ENCODE peak calls at places on chromosomes 5 and 9, in five cellular contexts. J is Peyer's patch, W is OCI-LY7, V is endodermal cell, I is PC-3. O is an unnamed sample.

GRCh38 chr5:76787237-76787636 is 31.6 kb upstream of the F2RL1 start:
- DNase-seq in J (no peak), W (no peak), V (no peak), I (peak), O (peak)

GRCh38 chr5:56881571-56881970 is 27.8 kb upstream of the SETD9 start:
- DNase-seq in J (no peak), W (no peak), V (no peak), I (no peak), O (no peak)

GRCh38 chr5:172453206-172453985 is 929 bp downstream of the SH3PXD2B start:
- DNase-seq in J (no peak), W (no peak), V (peak), I (no peak), O (peak)

GRCh38 chr9:86669442-86669841 is 277.9 kb downstream of the GAS1 start:
- DNase-seq in J (no peak), W (no peak), V (no peak), I (no peak), O (no peak)

GRCh38 chr9:132412089-132412488 is 2.1 kb downstream of the CFAP77 start:
- DNase-seq in J (no peak), W (peak), V (peak), I (peak), O (no peak)

GRCh38 chr9:123669355-123669754 is 260.6 kb downstream of the DENND1A start:
- DNase-seq in J (no peak), W (no peak), V (no peak), I (no peak), O (no peak)

GRCh38 chr5:153498516-153498915 is 8.0 kb downstream of the GRIA1 start:
- DNase-seq in J (no peak), W (no peak), V (no peak), I (no peak), O (no peak)

GRCh38 chr5:81657386-81657785 is 93.5 kb downstream of the SSBP2 start:
- DNase-seq in J (no peak), W (no peak), V (no peak), I (peak), O (peak)

GRCh38 chr9:137606005-137606601 is 617 bp downstream of the ARRDC1 start:
- DNase-seq in J (peak), W (no peak), V (no peak), I (no peak), O (no peak)

GRCh38 chr5:67221487-67222242 is 25.1 kb upstream of the CD180 start:
- DNase-seq in J (no peak), W (no peak), V (no peak), I (no peak), O (no peak)

GRCh38 chr5:135887881-135888614 is 7.6 kb downstream of the IL9 start:
- DNase-seq in J (no peak), W (no peak), V (peak), I (peak), O (no peak)

GRCh38 chr9:12784461-12785250 is 9.8 kb downstream of the LURAP1L start:
- DNase-seq in J (no peak), W (no peak), V (no peak), I (peak), O (peak)

DNA sequence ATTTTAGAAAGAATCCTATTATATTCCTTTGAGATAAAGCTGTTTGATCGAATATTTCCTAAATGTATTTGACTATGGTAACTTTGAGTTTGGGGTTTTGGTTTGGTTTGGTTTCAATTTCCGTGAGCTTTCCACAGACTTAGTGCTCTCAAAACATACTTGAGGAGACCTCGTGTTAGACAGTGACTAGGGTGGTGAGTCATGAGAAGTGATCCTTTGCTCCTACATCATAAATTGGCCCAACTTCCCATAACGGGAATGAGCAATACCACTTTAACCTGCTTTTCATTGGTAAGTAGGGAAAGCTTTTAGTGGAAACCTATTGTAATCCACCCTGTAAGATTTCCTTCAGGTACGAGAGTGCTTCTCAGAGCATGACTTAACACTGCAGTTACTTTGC is 3.8 kb upstream of the RASEF start:
- DNase-seq in J (no peak), W (no peak), V (no peak), I (peak), O (peak)
- H3K27ac ChIP-seq in J (no peak), W (no peak), V (no peak), I (no peak), O (no peak)

DNA sequence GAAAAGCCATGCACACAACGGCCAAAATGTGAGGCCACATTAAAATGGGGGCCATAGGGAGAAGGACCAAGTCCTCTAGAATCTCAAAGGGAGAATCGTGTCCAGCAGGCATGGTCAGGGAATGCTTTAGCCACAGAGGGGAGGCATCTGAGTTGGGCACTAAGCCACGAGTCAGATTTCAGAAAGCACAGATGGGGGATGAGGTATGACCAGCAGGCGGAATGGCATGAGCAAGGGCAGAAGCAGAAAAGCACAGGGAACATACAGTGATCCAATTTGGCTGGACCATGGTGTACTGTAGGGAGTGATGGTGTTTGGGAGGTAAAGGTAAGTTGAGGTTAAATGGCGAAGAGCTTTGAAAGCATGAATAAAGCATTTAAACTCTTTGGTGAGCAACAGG is 214.6 kb downstream of the TLE1 start:
- DNase-seq in J (no peak), W (no peak), V (no peak), I (no peak), O (no peak)
- TF ChIP-seq CTCF in J (no peak), W (no peak), V (no peak), I (no peak), O (no peak)

GRCh38 chr5:53024535-53024934 is 35.4 kb downstream of the ITGA2 start:
- DNase-seq in J (no peak), W (no peak), V (no peak), I (no peak), O (no peak)
- H3K27ac ChIP-seq in J (peak), W (no peak), V (no peak), I (peak), O (no peak)

DNA sequence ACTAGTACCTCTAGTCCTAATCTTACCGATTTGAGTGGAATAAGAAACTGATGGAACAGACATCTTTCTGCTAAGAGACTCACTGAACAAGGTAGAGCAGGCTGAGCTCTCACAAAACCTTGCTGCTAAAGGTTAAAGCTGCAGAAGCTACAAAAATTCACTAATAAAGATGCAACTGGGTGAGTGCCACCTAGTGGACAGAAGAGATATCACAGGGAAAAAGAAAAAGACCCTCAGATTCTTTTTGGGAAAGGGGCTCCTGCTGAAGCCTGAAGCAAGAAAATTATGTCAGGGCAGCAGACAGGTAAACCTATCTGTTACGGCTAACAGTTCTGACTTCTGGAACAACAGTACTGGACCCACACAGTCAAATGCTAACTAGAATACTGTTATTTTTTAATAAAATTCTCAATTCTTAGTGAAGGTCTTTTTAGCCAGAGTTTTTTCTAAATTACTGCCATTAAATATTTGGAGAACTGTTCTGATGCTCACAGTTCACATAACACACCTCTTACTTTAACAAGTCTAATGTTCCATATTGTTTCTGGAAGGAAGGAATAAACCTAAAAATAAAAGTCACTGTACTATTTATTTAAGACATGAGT is 51.2 kb downstream of the DIAPH1 start:
- DNase-seq in J (no peak), W (peak), V (no peak), I (peak), O (no peak)
- TF ChIP-seq CTCF in J (peak), W (peak), V (peak), I (peak), O (peak)